ENCODE peak calls at places on chromosomes 7 and 10, in four cellular contexts. C is WTC11, N is K562, U is HepG2. O is an unnamed sample.
A peak's percentile ranks its signal among the peaks of the same experiment; 100 is the strongest.

GRCh38 chr7:116527521-116527920 is 2.7 kb downstream of the CAV1 start:
- DNase-seq in C (no peak), N (no peak), U (no peak), O (no peak)

GRCh38 chr7:5525271-5526189 is 101.9 kb upstream of the TNRC18 start:
- DNase-seq in C (no peak), N (no peak), U (peak; percentile 39), O (peak; percentile 63)

GRCh38 chr7:38411404-38411803 is 138.0 kb upstream of the TARP start:
- DNase-seq in C (no peak), N (no peak), U (peak; percentile 28), O (no peak)

GRCh38 chr10:57880441-57881301 is 387.0 kb downstream of the IPMK start:
- DNase-seq in C (no peak), N (no peak), U (no peak), O (no peak)

GRCh38 chr10:11823122-11823988 is at the start of gene PROSER2:
- DNase-seq in C (peak; percentile 47), N (peak; percentile 82), U (no peak), O (no peak)

GRCh38 chr7:52088008-52088787 is 771.6 kb upstream of the COBL start:
- DNase-seq in C (peak; percentile 83), N (no peak), U (no peak), O (no peak)

GRCh38 chr7:153522261-153522660 is 529.9 kb upstream of the DPP6 start:
- DNase-seq in C (no peak), N (no peak), U (no peak), O (no peak)

GRCh38 chr7:64558323-64558705 is 4.6 kb downstream of the ZNF680 start:
- DNase-seq in C (no peak), N (no peak), U (no peak), O (no peak)

GRCh38 chr7:150940446-150941102 is 37.5 kb downstream of the KCNH2 start:
- DNase-seq in C (no peak), N (no peak), U (no peak), O (no peak)

GRCh38 chr10:89942217-89942616 is 240.8 kb downstream of the KIF20B start:
- DNase-seq in C (no peak), N (no peak), U (no peak), O (no peak)

GRCh38 chr7:142838461-142839213 is 16.2 kb upstream of the EPHB6 start:
- DNase-seq in C (no peak), N (peak; percentile 71), U (no peak), O (no peak)

GRCh38 chr7:131606346-131607290 is 50.2 kb upstream of the PODXL start:
- DNase-seq in C (no peak), N (no peak), U (no peak), O (no peak)

GRCh38 chr7:156560075-156560474 is 80.5 kb upstream of the RNF32 start:
- DNase-seq in C (peak; percentile 59), N (no peak), U (peak; percentile 29), O (no peak)

GRCh38 chr10:26391701-26392695 is 46.1 kb upstream of the APBB1IP start:
- DNase-seq in C (peak; percentile 51), N (no peak), U (no peak), O (no peak)

GRCh38 chr10:17144757-17145156 is 15.1 kb upstream of the CUBN start:
- DNase-seq in C (no peak), N (no peak), U (no peak), O (peak; percentile 9)

GRCh38 chr10:71314028-71314693 is 4.9 kb upstream of the SLC29A3 start:
- DNase-seq in C (peak; percentile 52), N (peak; percentile 91), U (no peak), O (no peak)

GRCh38 chr10:127431525-127431924 is 117.6 kb upstream of the NPS start:
- DNase-seq in C (no peak), N (no peak), U (no peak), O (no peak)

GRCh38 chr10:100790761-100791208 is 45.4 kb downstream of the PAX2 start:
- DNase-seq in C (no peak), N (no peak), U (peak; percentile 31), O (no peak)

GRCh38 chr10:68560916-68561691 is 967 bp downstream of the TET1 start:
- DNase-seq in C (peak; percentile 38), N (peak; percentile 83), U (peak; percentile 27), O (no peak)

GRCh38 chr10:48466611-48467240 is 138.1 kb downstream of the ARHGAP22 start:
- DNase-seq in C (no peak), N (no peak), U (no peak), O (no peak)

GRCh38 chr10:106900041-106900674 is 264.3 kb downstream of the SORCS1 start:
- DNase-seq in C (no peak), N (no peak), U (no peak), O (no peak)

GRCh38 chr10:114500643-114501042 is 96.3 kb upstream of the AFAP1L2 start:
- DNase-seq in C (no peak), N (no peak), U (no peak), O (no peak)

GRCh38 chr10:124641282-124642075 is 102.7 kb downstream of the FAM53B start:
- DNase-seq in C (no peak), N (peak; percentile 43), U (no peak), O (peak; percentile 32)
- TF ChIP-seq CBFB in C (no peak), N (no peak), U (no peak), O (no peak)

DNA sequence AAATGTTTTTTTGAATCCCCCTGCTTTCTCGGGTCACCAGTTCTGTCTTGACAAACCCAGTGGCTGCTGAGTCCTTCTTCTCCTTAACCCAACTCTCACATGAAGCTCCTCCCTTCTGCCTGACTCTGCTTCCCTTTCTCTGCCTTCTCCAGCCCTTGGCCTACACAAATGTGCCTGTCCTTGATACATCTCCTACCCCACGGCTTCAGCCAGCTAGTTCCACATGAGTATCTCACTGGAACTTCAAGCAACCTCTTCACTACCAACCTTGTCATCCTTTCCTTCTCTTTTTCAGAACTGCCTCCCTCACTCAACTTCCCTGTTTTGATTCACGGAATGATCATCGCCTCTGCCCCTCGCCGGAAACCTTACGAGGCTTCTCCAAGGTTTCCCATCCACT is 55.9 kb downstream of the PDIA4 start:
- DNase-seq in C (no peak), N (no peak), U (no peak), O (no peak)
- TF ChIP-seq CBFB in C (no peak), N (no peak), U (no peak), O (no peak)

GRCh38 chr7:154871483-154871882 is 131.4 kb downstream of the PAXIP1 start:
- DNase-seq in C (no peak), N (no peak), U (no peak), O (no peak)

GRCh38 chr7:154869436-154869835 is 133.5 kb downstream of the PAXIP1 start:
- DNase-seq in C (no peak), N (no peak), U (no peak), O (no peak)

GRCh38 chr7:154867068-154867467 is 135.9 kb downstream of the PAXIP1 start:
- DNase-seq in C (no peak), N (no peak), U (no peak), O (peak; percentile 59)

GRCh38 chr7:154865984-154866685 is 136.8 kb downstream of the PAXIP1 start:
- DNase-seq in C (no peak), N (no peak), U (no peak), O (no peak)

GRCh38 chr7:154868901-154869300 is 134.0 kb downstream of the PAXIP1 start:
- DNase-seq in C (no peak), N (no peak), U (no peak), O (no peak)
- TF ChIP-seq CBFB in C (no peak), N (no peak), U (no peak), O (no peak)

DNA sequence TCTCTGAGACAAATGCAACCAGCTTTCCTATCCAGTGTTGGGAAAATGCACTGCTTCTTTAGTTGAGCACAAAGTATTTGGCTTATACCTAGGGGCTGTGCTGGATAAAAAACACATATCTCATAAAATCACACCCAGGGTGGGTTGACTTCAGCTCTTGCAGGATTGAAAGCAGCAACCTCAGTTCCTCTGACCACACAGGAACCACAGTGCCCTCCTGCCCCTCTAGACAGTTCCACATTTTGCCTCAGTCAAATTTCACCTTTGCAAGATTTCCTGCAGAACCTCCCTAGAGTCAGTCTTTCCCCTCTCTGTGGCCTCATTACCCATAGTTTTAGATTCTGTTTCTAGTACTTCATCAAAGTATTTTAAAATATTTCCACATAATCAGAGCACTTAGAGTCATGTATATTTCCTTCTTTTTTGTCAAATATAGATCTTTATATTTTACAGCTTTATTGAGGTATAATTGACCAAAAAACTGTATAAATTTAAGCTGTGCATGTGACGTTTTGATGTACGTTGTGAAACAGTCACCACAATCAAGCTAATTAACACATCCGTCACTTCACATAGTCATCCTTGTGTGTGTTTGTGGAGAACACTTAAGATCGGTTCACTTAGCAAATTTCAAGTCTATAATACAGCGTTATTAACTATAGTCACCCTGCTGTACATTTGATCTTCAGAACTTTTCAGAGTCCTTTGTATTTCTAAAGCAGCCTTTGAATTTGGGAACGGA is 37.0 kb upstream of the EGR2 start:
- DNase-seq in C (no peak), N (no peak), U (no peak), O (peak; percentile 75)
- TF ChIP-seq CBFB in C (no peak), N (no peak), U (no peak), O (peak; percentile 53)

DNA sequence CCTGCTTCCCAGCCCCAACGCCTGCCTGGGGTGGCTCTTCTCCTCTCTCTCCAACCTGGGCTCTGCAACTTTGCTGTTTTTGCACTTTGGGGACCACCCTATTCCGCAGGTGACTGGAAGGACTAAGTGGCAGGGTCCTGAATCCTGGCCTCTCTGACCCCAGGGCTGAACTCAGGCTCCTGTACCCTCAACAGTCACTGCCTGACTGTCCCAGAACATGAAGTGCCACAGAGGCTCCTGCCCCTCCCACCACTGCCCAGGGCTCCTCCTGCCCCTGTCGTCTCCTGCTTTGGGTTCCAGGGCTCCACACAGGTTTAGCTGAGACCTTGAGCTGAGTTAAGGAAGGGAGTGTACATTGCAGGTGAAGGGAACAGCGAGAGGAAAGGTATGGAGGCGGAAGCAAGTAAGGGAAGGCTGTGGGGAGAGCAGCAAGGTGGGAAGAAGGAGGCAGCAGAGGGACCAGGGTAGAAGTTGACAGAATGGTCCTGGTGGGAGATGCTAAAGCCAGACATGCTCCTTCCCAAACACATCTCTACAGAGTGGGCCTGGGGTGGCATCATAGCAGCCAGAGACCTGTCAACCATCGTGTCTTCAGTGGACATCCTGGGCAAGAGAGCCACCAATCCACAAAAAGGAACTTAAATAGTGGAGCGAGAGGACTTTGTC is 5.7 kb upstream of the GRID1 start:
- DNase-seq in C (no peak), N (no peak), U (no peak), O (no peak)
- TF ChIP-seq CBFB in C (no peak), N (no peak), U (no peak), O (no peak)

GRCh38 chr7:101953248-101953819 is 135.9 kb downstream of the CUX1 start:
- DNase-seq in C (no peak), N (no peak), U (no peak), O (peak; percentile 48)
- TF ChIP-seq CBFB in C (no peak), N (no peak), U (no peak), O (no peak)

O was measured in GM12878.